ENCODE peak calls at places on chromosomes 7 and 10, in seven cellular contexts. O, P, I, E, H, X and B are unnamed samples. For H3K9me3, the result is how much of the 10 kb centered on the place peaks cover.

GRCh38 chr7:45869426-45869825 is 3.5 kb downstream of the CCDC201 start:
- DNase-seq in E (no peak), H (no peak), X (no peak), P (peak), I (no peak), O (no peak), B (no peak)

GRCh38 chr7:17299477-17299991 is 1.1 kb downstream of the AHR start:
- DNase-seq in P (peak), O (peak), E (no peak), X (no peak), H (peak), I (no peak), B (no peak)

GRCh38 chr10:12423896-12424295 is 74.5 kb downstream of the CAMK1D start:
- DNase-seq in E (no peak), O (no peak), X (no peak), P (no peak), H (no peak), I (no peak), B (no peak)

GRCh38 chr7:112449353-112449752 is 907 bp upstream of the IFRD1 start:
- DNase-seq in X (no peak), I (no peak), H (peak), O (peak), P (peak), E (peak), B (no peak)

GRCh38 chr10:42926831-42927230 is 144.2 kb downstream of the BMS1 start:
- DNase-seq in I (peak), O (peak), E (no peak), X (peak), P (no peak), H (no peak), B (no peak)

GRCh38 chr10:99804471-99804870 is 22.0 kb downstream of the ABCC2 start:
- DNase-seq in I (no peak), X (no peak), P (no peak), O (no peak), E (no peak), H (no peak), B (no peak)

GRCh38 chr7:15972767-15973362 is 286.4 kb upstream of the MEOX2 start:
- DNase-seq in I (no peak), H (peak), X (peak), O (no peak), P (no peak), E (no peak), B (no peak)

GRCh38 chr10:31853629-31854028 is 75.0 kb downstream of the ARHGAP12 start:
- DNase-seq in H (no peak), O (no peak), P (no peak), E (no peak), I (no peak), X (no peak), B (no peak)

GRCh38 chr10:3225589-3225988 is 53.0 kb upstream of the PITRM1 start:
- DNase-seq in I (no peak), O (no peak), P (peak), E (no peak), X (no peak), H (no peak), B (no peak)

GRCh38 chr10:154348-154747 is 19.1 kb downstream of the ZMYND11 start:
- DNase-seq in P (no peak), X (no peak), E (no peak), O (no peak), H (no peak), I (no peak), B (no peak)

GRCh38 chr10:152915-153314 is 17.7 kb downstream of the ZMYND11 start:
- DNase-seq in X (no peak), E (no peak), P (no peak), H (no peak), I (no peak), O (no peak), B (no peak)
- H3K9me3 ChIP-seq in X (under half), E (under half), P (under half), H (under half), I (under half), O (under half), B (under half)

DNA sequence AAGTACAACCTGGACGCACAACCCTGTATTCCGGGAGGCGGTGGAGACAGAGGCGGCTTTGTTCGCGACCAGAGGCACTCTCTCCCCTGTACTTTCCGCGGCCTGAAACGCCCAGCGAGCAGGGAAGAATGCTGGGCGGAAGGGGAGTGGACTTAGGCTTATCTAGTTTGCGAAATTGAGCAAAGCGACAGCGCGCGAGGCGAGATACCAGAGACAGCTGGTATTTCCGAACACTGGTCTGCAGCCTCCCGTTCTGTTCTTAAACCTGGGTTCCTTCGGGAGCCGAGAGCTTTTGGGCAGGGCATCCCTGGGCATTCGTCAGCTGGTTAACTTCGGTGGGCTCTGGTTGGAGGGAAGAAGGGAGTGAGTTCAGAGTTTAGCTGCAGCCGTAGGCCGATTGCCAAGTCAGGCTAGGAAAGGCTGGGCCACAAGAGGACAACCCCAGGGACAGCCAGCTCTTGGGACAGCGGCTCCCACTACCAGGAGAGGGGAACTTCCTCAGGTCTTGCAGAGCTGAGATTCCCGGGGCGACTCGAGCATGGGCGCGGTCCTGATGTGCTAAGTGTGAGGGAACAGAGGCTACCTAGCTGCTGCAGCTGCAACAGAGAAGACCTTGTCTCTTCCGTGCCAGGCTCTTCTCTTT is 3.9 kb downstream of the HMX3 start:
- DNase-seq in P (peak), O (peak), E (peak), H (no peak), X (peak), I (peak), B (no peak)
- TF ChIP-seq EZH2 in P (no peak), O (peak), E (no peak), H (peak), X (peak), I (peak), B (no peak)

DNA sequence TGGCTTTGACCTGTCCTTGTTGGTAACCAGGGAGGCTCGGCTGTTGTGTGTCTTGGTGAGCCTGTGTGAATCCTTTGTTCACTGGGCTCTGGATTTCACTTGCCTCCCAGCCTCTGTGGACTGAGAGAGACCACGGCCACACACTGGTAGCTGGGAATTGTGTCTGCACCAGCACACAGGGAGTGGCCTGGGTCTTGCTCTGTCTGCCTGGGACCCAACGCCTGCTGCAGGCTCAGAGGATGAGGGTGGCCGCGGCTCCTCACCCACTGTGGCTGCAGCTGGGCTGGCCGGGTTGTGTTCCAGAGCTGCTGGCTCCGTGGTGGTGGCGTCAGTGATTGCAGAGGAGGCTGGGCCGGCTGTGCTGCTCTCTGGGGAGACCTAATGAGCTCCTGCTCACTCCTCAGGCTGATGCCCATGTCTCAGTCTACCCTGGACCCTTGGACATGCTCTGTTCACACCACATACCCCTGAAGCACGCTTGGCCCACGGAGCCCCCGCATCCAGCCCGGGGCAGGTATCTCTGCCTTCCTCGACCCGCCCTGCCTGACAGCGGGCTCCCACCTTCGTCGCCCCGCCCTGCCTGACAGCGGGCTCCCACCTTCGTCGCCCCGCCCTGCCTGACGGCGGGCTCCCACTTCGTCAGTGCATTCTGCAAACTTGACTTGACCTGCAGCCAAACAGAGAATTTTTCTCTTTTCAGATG is 328.5 kb downstream of the ADARB2 start:
- DNase-seq in X (no peak), I (no peak), O (no peak), P (no peak), E (no peak), H (no peak), B (peak)
- H3K9me3 ChIP-seq in X (under half), I (under half), O (under half), P (under half), E (under half), H (under half), B (under half)

DNA sequence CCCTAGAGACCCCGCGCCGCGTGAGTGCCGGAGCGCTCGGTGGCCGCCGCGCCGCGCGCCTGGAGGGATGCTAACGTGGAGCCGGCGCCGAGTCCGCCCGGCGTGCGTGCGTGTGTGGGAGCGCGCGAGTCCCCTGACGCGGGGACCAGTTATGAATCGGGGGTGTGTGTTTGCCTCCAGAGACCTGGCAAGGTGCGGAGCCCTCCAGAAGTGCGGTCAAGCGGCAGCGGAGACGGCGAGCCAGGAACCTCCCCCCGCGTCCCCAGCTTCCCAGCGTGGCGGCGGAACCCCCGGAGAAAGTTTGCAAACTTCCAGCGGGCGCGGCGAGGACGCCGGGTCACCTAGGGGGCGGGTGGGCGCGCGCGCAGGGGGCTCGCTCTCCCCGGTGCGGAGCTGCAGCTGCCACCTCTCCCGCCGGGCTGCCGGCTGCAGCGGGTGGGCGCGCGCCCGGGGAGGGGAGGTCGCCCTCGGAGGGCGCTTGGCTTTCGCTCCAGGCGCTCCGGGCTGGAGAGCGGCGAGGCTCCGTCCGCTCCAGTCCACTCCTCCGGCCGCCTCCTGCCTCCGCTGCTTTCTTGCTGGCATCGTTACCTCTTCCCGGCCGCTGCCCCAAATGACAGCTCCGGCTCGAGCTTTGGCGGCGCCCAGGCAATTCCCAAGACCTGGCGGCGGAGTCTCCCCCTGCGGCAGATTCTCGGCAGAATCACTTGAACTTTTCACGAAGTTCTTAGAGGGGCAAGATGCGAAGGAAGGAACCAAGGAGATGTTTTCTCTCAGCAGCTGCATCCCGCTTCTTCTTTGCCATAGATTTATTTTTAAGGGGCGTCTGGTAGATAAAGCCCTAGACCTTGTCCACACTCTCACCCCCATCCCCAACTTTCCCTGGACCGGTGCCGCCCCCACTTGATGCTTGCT is 2.3 kb upstream of the CREB5 start:
- DNase-seq in H (peak), E (no peak), O (peak), I (peak), X (peak), P (peak), B (no peak)
- TF ChIP-seq EZH2 in H (no peak), E (no peak), O (peak), I (peak), X (peak), P (no peak), B (peak)

GRCh38 chr10:1651280-1651975 is 85.9 kb downstream of the ADARB2 start:
- DNase-seq in I (no peak), P (no peak), O (no peak), H (no peak), E (no peak), X (no peak), B (no peak)

GRCh38 chr10:1645896-1646295 is 91.4 kb downstream of the ADARB2 start:
- DNase-seq in E (no peak), O (no peak), H (no peak), X (no peak), P (no peak), I (no peak), B (no peak)

GRCh38 chr10:1650542-1651279 is 86.6 kb downstream of the ADARB2 start:
- DNase-seq in E (no peak), O (no peak), I (no peak), X (no peak), H (no peak), P (no peak), B (no peak)

GRCh38 chr10:1646332-1646731 is 91.0 kb downstream of the ADARB2 start:
- DNase-seq in E (no peak), X (no peak), I (no peak), H (no peak), O (no peak), P (no peak), B (no peak)

GRCh38 chr10:1648648-1649047 is 88.7 kb downstream of the ADARB2 start:
- DNase-seq in O (no peak), H (no peak), I (no peak), P (no peak), X (no peak), E (no peak), B (no peak)
- H3K9me3 ChIP-seq in O (under half), H (under half), I (under half), P (under half), X (under half), E (under half), B (under half)